ENCODE peak calls at places on chromosomes 7 and 10, in ten cellular contexts. E is HL-60, F is activated B cell treated with CpG ODN at 0.5 μM for 24 hours, P is NCI-H1694 treated with DMSO at 0.1 percent for 48 hours, Z is foreskin keratinocyte, Q is hypothalamus, K is HTR-8/SVneo, G is C1 segment of cervical spinal cord, L is progenitor cell of endocrine pancreas, V is fibroblast of the aortic adventitia. C is an unnamed sample.

GRCh38 chr10:69829792-69830191 is 28.1 kb downstream of the COL13A1 start:
- DNase-seq in K (no peak), V (no peak), Q (no peak), F (no peak), P (no peak), G (no peak), Z (no peak), L (no peak), E (no peak), C (no peak)

GRCh38 chr7:95690367-95690947 is 81.9 kb upstream of the DYNC1I1 start:
- DNase-seq in Q (no peak), V (peak), E (peak), Z (peak), P (peak), L (no peak), G (no peak), F (no peak), K (no peak), C (no peak)

GRCh38 chr7:149558149-149558861 is 60.7 kb upstream of the ZNF746 start:
- DNase-seq in E (no peak), Q (no peak), G (no peak), F (no peak), V (peak), K (no peak), Z (peak), L (no peak), P (no peak), C (no peak)

GRCh38 chr10:122112625-122113160 is 123.7 kb downstream of the TACC2 start:
- DNase-seq in Q (peak), L (peak), K (peak), V (peak), F (no peak), G (peak), Z (peak), E (no peak), P (no peak), C (peak)

GRCh38 chr7:113664867-113665266 is 253.9 kb downstream of the PPP1R3A start:
- DNase-seq in K (no peak), Q (no peak), Z (no peak), G (no peak), F (no peak), P (no peak), E (no peak), L (no peak), V (no peak), C (no peak)

GRCh38 chr10:6195376-6195775 is 7.4 kb upstream of the PFKFB3 start:
- DNase-seq in G (no peak), V (peak), Q (no peak), P (no peak), E (no peak), K (no peak), F (no peak), L (no peak), Z (no peak), C (no peak)

GRCh38 chr7:14761506-14762296 is 140.8 kb downstream of the DGKB start:
- DNase-seq in G (peak), F (no peak), Q (peak), K (no peak), V (peak), L (no peak), Z (peak), E (no peak), P (peak), C (no peak)

GRCh38 chr7:123607423-123607975 is 5.9 kb downstream of the ASB15 start:
- DNase-seq in K (no peak), L (no peak), Z (no peak), E (no peak), G (no peak), Q (no peak), F (no peak), V (no peak), P (no peak), C (no peak)

GRCh38 chr10:77548157-77548556 is 89.5 kb downstream of the KCNMA1 start:
- DNase-seq in P (no peak), Q (no peak), Z (no peak), G (no peak), E (no peak), V (no peak), F (no peak), L (no peak), K (no peak), C (no peak)

GRCh38 chr10:88657901-88658300 is 6.3 kb upstream of the LIPF start:
- DNase-seq in Z (peak), K (no peak), P (no peak), F (no peak), L (no peak), G (no peak), Q (no peak), E (no peak), V (peak), C (no peak)

GRCh38 chr7:137757146-137757925 is 89.4 kb downstream of the DGKI start:
- DNase-seq in Z (no peak), K (no peak), P (no peak), Q (no peak), G (no peak), E (peak), V (no peak), L (no peak), F (no peak), C (no peak)

GRCh38 chr7:157400171-157400860 is 63.5 kb downstream of the DNAJB6 start:
- DNase-seq in E (no peak), L (no peak), K (no peak), Q (no peak), G (no peak), P (no peak), Z (no peak), V (no peak), F (no peak), C (no peak)

C was measured in spleen.